ENCODE peak calls at places on chromosome 15, in nine cellular contexts. One of them, this sample, is unnamed.

GRCh38 chr15:88878720-88879184 is 16.6 kb downstream of the HAPLN3 start:
- DNase-seq in body of pancreas: peak
- DNase-seq in IMR-90: peak
- DNase-seq in lower leg skin: no peak
- DNase-seq in NCI-H2171 treated with DMSO at 0.1 percent for 48 hours: peak
- DNase-seq in mesothelial cell of epicardium: peak
- DNase-seq in anterior cingulate cortex: no peak
- DNase-seq in T1000: no peak
- DNase-seq in CD8-positive, alpha-beta memory T cell: no peak
- DNase-seq in this sample: no peak

GRCh38 chr15:89770041-89770440 is 6.1 kb upstream of the MESP2 start:
- DNase-seq in body of pancreas: no peak
- DNase-seq in IMR-90: peak
- DNase-seq in lower leg skin: no peak
- DNase-seq in NCI-H2171 treated with DMSO at 0.1 percent for 48 hours: no peak
- DNase-seq in mesothelial cell of epicardium: no peak
- DNase-seq in anterior cingulate cortex: no peak
- DNase-seq in T1000: no peak
- DNase-seq in CD8-positive, alpha-beta memory T cell: no peak
- DNase-seq in this sample: no peak

GRCh38 chr15:35168464-35168863 is 83.4 kb upstream of the NANOGP8 start:
- DNase-seq in body of pancreas: no peak
- DNase-seq in IMR-90: peak
- DNase-seq in lower leg skin: no peak
- DNase-seq in NCI-H2171 treated with DMSO at 0.1 percent for 48 hours: no peak
- DNase-seq in mesothelial cell of epicardium: no peak
- DNase-seq in anterior cingulate cortex: no peak
- DNase-seq in T1000: peak
- DNase-seq in CD8-positive, alpha-beta memory T cell: no peak
- DNase-seq in this sample: no peak

GRCh38 chr15:90227816-90228772 is 5.6 kb downstream of the CIB1 start:
- DNase-seq in body of pancreas: peak
- DNase-seq in IMR-90: no peak
- DNase-seq in lower leg skin: no peak
- DNase-seq in NCI-H2171 treated with DMSO at 0.1 percent for 48 hours: no peak
- DNase-seq in mesothelial cell of epicardium: no peak
- DNase-seq in anterior cingulate cortex: no peak
- DNase-seq in T1000: no peak
- DNase-seq in CD8-positive, alpha-beta memory T cell: no peak
- DNase-seq in this sample: no peak

GRCh38 chr15:96796841-96797240 is 466.3 kb downstream of the NR2F2 start:
- DNase-seq in body of pancreas: no peak
- DNase-seq in IMR-90: no peak
- DNase-seq in lower leg skin: no peak
- DNase-seq in NCI-H2171 treated with DMSO at 0.1 percent for 48 hours: no peak
- DNase-seq in mesothelial cell of epicardium: no peak
- DNase-seq in anterior cingulate cortex: no peak
- DNase-seq in T1000: no peak
- DNase-seq in CD8-positive, alpha-beta memory T cell: no peak
- DNase-seq in this sample: no peak

GRCh38 chr15:70859322-70859908 is 5.5 kb upstream of the LARP6 start:
- DNase-seq in body of pancreas: no peak
- DNase-seq in IMR-90: no peak
- DNase-seq in lower leg skin: no peak
- DNase-seq in NCI-H2171 treated with DMSO at 0.1 percent for 48 hours: no peak
- DNase-seq in mesothelial cell of epicardium: no peak
- DNase-seq in anterior cingulate cortex: no peak
- DNase-seq in T1000: no peak
- DNase-seq in CD8-positive, alpha-beta memory T cell: no peak
- DNase-seq in this sample: no peak

GRCh38 chr15:71131601-71132357 is 16.5 kb downstream of the THSD4 start:
- DNase-seq in body of pancreas: no peak
- DNase-seq in IMR-90: no peak
- DNase-seq in lower leg skin: no peak
- DNase-seq in NCI-H2171 treated with DMSO at 0.1 percent for 48 hours: no peak
- DNase-seq in mesothelial cell of epicardium: no peak
- DNase-seq in anterior cingulate cortex: no peak
- DNase-seq in T1000: no peak
- DNase-seq in CD8-positive, alpha-beta memory T cell: no peak
- DNase-seq in this sample: no peak

GRCh38 chr15:43186003-43186353 is 775 bp downstream of the CCNDBP1 start:
- DNase-seq in body of pancreas: peak
- DNase-seq in IMR-90: no peak
- DNase-seq in lower leg skin: no peak
- DNase-seq in NCI-H2171 treated with DMSO at 0.1 percent for 48 hours: no peak
- DNase-seq in mesothelial cell of epicardium: no peak
- DNase-seq in anterior cingulate cortex: no peak
- DNase-seq in T1000: no peak
- DNase-seq in CD8-positive, alpha-beta memory T cell: no peak
- DNase-seq in this sample: no peak

GRCh38 chr15:35455201-35455600 is 90.8 kb downstream of the DPH6 start:
- DNase-seq in body of pancreas: no peak
- DNase-seq in IMR-90: peak
- DNase-seq in lower leg skin: no peak
- DNase-seq in NCI-H2171 treated with DMSO at 0.1 percent for 48 hours: no peak
- DNase-seq in mesothelial cell of epicardium: no peak
- DNase-seq in anterior cingulate cortex: no peak
- DNase-seq in T1000: no peak
- DNase-seq in CD8-positive, alpha-beta memory T cell: no peak
- DNase-seq in this sample: no peak

This sample was measured in T-helper 22 cell.